ENCODE peak calls at places on chromosomes 7 and 10, in five cellular contexts. W, A, I, Q and U are unnamed samples.

GRCh38 chr7:2116086-2116810 is 116.5 kb downstream of the MAD1L1 start:
- DNase-seq in W (peak; percentile 68), A (peak; percentile 50), I (no peak), Q (no peak), U (no peak)

GRCh38 chr7:2609001-2609411 is 22.8 kb upstream of the TTYH3 start:
- DNase-seq in W (no peak), A (peak; percentile 67), I (peak; percentile 74), Q (no peak), U (peak; percentile 49)

GRCh38 chr7:82527831-82528230 is 84.3 kb upstream of the CACNA2D1 start:
- DNase-seq in W (no peak), A (peak; percentile 51), I (no peak), Q (no peak), U (no peak)

GRCh38 chr7:119482209-119482608 is 790.8 kb upstream of the KCND2 start:
- DNase-seq in W (no peak), A (peak; percentile 11), I (peak; percentile 23), Q (no peak), U (peak; percentile 10)

GRCh38 chr7:36303202-36304098 is 86.2 kb upstream of the ANLN start:
- DNase-seq in W (peak; percentile 88), A (peak; percentile 94), I (no peak), Q (peak; percentile 88), U (no peak)

GRCh38 chr7:47500103-47500563 is 81.8 kb downstream of the TNS3 start:
- DNase-seq in W (no peak), A (no peak), I (no peak), Q (no peak), U (no peak)

GRCh38 chr10:124288928-124289921 is 129.5 kb downstream of the OAT start:
- DNase-seq in W (no peak), A (no peak), I (no peak), Q (no peak), U (no peak)

GRCh38 chr10:68790476-68790875 is 36.9 kb upstream of the STOX1 start:
- DNase-seq in W (no peak), A (no peak), I (no peak), Q (no peak), U (no peak)

GRCh38 chr10:43074409-43074808 is 2.5 kb upstream of the RET start:
- DNase-seq in W (peak; percentile 3), A (no peak), I (no peak), Q (no peak), U (no peak)

GRCh38 chr7:101618207-101618839 is 10.8 kb downstream of the MYL10 start:
- DNase-seq in W (no peak), A (no peak), I (no peak), Q (peak; percentile 31), U (no peak)

DNA sequence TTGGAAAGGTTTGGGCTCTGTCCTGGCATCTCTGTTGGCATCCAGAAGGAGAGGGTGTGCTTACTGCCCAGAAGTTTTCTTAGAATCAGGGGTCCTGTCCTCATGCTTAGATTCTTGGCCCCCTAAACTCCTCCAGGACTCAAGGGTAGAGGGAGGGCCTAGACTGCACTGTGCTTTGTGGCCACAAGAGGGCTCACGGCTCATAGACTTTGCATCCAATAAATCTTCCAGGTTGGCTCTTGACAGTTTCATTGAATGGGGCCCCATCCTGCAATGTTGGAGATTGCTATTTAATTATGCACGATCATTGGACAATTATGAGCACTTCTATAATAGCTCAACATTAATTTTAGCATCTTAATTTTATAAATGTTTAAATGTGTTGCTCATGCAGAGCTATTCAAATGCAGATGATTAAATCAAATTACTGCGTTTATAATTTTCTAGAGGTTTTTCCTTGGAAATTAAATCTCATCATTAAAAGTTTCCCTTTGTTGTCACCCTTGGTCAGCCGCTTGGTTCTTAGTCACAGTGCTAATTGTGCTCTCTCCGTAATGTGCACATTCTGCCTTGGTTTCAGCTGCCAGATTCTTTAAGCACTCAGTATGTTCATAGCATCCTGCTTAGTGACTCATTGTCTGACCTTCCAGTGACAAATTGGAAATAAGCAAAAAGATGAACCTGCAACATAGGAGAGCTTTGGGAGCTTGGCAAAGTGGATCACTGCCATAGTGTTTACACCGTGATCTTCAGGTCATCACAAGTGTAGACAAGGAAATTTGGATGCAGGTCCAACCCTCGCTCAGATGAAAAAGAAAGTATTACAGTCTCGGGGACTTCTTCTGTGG is 33.5 kb upstream of the PLPP4 start:
- DNase-seq in W (no peak), A (peak; percentile 65), I (peak; percentile 59), Q (no peak), U (peak; percentile 45)
- TF ChIP-seq CTCF in W (peak; percentile 51), A (peak; percentile 95), I (peak; percentile 97), Q (peak; percentile 92), U (peak; percentile 89)

DNA sequence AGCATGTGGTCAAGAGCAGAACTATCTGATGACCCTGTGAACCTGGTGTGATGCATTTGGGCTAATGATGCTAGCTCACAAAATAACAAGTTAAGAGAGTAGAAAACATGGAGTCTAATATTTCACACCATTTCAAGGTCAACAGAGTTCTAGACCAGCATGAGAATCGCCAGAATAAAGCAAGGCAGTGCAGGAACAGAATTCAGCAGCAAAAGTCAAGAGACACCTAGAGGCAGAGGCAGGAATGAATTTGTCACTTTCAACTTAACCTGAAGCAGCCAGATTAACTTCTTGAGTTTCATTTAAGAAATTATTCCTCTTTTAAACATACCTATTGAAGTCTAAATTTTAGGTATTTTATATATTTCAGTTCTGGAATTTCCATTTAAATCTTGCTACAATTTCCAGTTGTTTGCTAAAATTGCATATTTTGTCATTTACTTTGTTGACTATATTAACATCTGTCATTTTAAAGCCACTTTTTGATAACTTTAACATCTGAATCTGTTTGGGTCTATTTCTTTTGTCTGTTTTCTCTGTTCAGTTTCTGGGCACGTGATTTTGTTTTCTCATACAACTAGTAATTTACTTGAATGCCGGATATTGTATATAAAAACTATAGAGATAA is 44.2 kb upstream of the PRSS58 start:
- DNase-seq in W (no peak), A (no peak), I (peak; percentile 39), Q (no peak), U (no peak)
- TF ChIP-seq CTCF in W (no peak), A (no peak), I (peak; percentile 48), Q (peak; percentile 39), U (peak; percentile 64)

GRCh38 chr10:120632936-120633335 is 175.9 kb downstream of the PLPP4 start:
- DNase-seq in W (no peak), A (no peak), I (no peak), Q (no peak), U (no peak)

GRCh38 chr10:120632047-120632446 is 175.0 kb downstream of the PLPP4 start:
- DNase-seq in W (no peak), A (no peak), I (no peak), Q (no peak), U (no peak)

GRCh38 chr10:120630266-120630665 is 173.2 kb downstream of the PLPP4 start:
- DNase-seq in W (no peak), A (no peak), I (no peak), Q (no peak), U (no peak)

GRCh38 chr10:120634629-120635028 is 177.6 kb downstream of the PLPP4 start:
- DNase-seq in W (no peak), A (no peak), I (no peak), Q (no peak), U (peak; percentile 19)
- TF ChIP-seq CTCF in W (no peak), A (no peak), I (no peak), Q (peak; percentile 3), U (no peak)

GRCh38 chr10:71748671-71749191 is 24.6 kb downstream of the VSIR start:
- DNase-seq in W (peak; percentile 74), A (no peak), I (peak; percentile 65), Q (no peak), U (no peak)
- TF ChIP-seq CTCF in W (peak; percentile 12), A (no peak), I (no peak), Q (no peak), U (no peak)

DNA sequence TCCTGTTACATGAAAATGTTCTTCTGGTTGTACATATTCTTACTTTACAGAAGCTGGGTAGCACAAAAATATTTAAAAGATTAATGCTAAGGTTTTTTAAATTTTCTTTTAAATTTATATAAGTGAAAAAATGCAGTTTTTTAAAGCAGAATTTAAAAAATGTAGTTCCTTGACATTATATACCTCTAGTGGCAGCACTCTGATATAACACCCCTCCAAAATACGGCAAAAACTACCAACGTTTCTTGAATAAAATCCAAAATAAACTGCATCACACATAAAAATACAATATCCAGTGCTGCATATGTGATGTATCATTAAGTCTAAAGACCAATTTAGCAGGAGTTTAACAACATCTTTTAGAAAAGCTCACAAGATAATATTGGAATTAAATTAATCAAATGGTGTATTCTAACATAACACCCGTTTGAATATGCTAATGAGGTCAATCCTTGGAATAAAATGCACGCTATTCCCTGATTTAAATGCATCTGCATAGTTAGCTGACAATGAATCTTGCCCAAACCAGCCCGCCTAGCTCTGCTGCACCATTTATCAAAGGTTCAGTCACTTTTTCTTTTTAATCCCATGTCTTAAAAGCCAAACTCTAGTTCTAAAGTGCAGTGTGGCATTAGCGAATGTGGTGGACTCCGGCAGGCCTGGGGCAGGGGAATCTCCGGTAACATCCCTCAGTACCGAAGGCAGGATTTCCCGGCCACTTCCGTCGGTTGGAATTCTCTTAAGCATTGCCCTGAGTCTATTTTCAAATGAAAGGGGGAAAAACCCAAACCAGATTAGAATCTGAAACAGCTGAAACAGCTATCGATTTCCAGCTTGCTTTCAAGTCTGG is 1.2 kb downstream of the TCERG1L start:
- DNase-seq in W (no peak), A (no peak), I (no peak), Q (no peak), U (no peak)
- TF ChIP-seq CTCF in W (peak; percentile 11), A (peak; percentile 20), I (no peak), Q (no peak), U (peak; percentile 69)